ENCODE peak calls at places on chromosome 2, in six cellular contexts. J is stomach, Z is HCT116, A is sigmoid colon, S is GM12892, N is transverse colon. E is an unnamed sample.

GRCh38 chr2:28117104-28117596 is 226.6 kb downstream of the BABAM2 start:
- DNase-seq in J (no peak), Z (no peak), A (no peak), S (no peak), N (no peak), E (no peak)

GRCh38 chr2:39381653-39382052 is 55.4 kb downstream of the MAP4K3 start:
- DNase-seq in J (no peak), Z (no peak), A (no peak), S (no peak), N (no peak), E (no peak)

GRCh38 chr2:46461716-46462171 is 17.6 kb upstream of the TMEM247 start:
- DNase-seq in J (no peak), Z (no peak), A (no peak), S (no peak), N (no peak), E (no peak)

GRCh38 chr2:123200035-123200434 is 825.1 kb upstream of the CNTNAP5 start:
- DNase-seq in J (no peak), Z (no peak), A (no peak), S (no peak), N (no peak), E (no peak)

GRCh38 chr2:120908314-120908975 is 172.8 kb downstream of the GLI2 start:
- DNase-seq in J (no peak), Z (no peak), A (no peak), S (no peak), N (no peak), E (no peak)

GRCh38 chr2:2655451-2655850 is 324.4 kb upstream of the MYT1L start:
- DNase-seq in J (no peak), Z (no peak), A (peak; percentile 11), S (no peak), N (no peak), E (no peak)

GRCh38 chr2:7703048-7703447 is 785.8 kb downstream of the RNF144A start:
- DNase-seq in J (no peak), Z (no peak), A (no peak), S (no peak), N (no peak), E (no peak)

GRCh38 chr2:173161516-173161915 is 85.9 kb downstream of the MAP3K20 start:
- DNase-seq in J (no peak), Z (no peak), A (no peak), S (no peak), N (no peak), E (no peak)

GRCh38 chr2:45867800-45868199 is 216.3 kb downstream of the PRKCE start:
- DNase-seq in J (no peak), Z (no peak), A (no peak), S (no peak), N (no peak), E (no peak)

GRCh38 chr2:64854773-64855237 is 134.4 kb upstream of the SLC1A4 start:
- DNase-seq in J (no peak), Z (no peak), A (peak; percentile 83), S (no peak), N (no peak), E (no peak)

GRCh38 chr2:233342301-233342700 is 12.0 kb upstream of the DGKD start:
- DNase-seq in J (no peak), Z (no peak), A (no peak), S (no peak), N (no peak), E (no peak)

GRCh38 chr2:148501545-148501944 is 143.0 kb upstream of the EPC2 start:
- DNase-seq in J (no peak), Z (no peak), A (no peak), S (no peak), N (no peak), E (no peak)

GRCh38 chr2:127035212-127035611 is 71.7 kb downstream of the BIN1 start:
- DNase-seq in J (no peak), Z (no peak), A (peak; percentile 20), S (no peak), N (no peak), E (no peak)

GRCh38 chr2:230910546-230911135 is 14.4 kb downstream of the GPR55 start:
- DNase-seq in J (no peak), Z (no peak), A (peak; percentile 42), S (no peak), N (peak; percentile 4), E (peak; percentile 47)

GRCh38 chr2:135248611-135249010 is 196.5 kb downstream of the RAB3GAP1 start:
- DNase-seq in J (no peak), Z (no peak), A (no peak), S (no peak), N (no peak), E (no peak)

GRCh38 chr2:157476915-157477709 is 33.2 kb upstream of the CYTIP start:
- DNase-seq in J (no peak), Z (no peak), A (no peak), S (no peak), N (no peak), E (no peak)

GRCh38 chr2:56132138-56132537 is 51.7 kb upstream of the CCDC85A start:
- DNase-seq in J (no peak), Z (peak; percentile 40), A (no peak), S (no peak), N (no peak), E (no peak)

GRCh38 chr2:102166189-102166845 is 20.5 kb upstream of the IL1RL2 start:
- DNase-seq in J (no peak), Z (no peak), A (peak; percentile 77), S (no peak), N (peak; percentile 27), E (no peak)

GRCh38 chr2:201628545-201628944 is 14.8 kb downstream of the TMEM237 start:
- DNase-seq in J (no peak), Z (no peak), A (no peak), S (no peak), N (no peak), E (no peak)

GRCh38 chr2:186135697-186136096 is 350.4 kb upstream of the ZC3H15 start:
- DNase-seq in J (no peak), Z (no peak), A (no peak), S (no peak), N (no peak), E (no peak)

GRCh38 chr2:8312221-8312620 is 369.6 kb upstream of the ID2 start:
- DNase-seq in J (no peak), Z (no peak), A (no peak), S (no peak), N (no peak), E (no peak)

GRCh38 chr2:162233197-162233596 is 10.0 kb downstream of the FAP start:
- DNase-seq in J (no peak), Z (no peak), A (no peak), S (no peak), N (no peak), E (no peak)

GRCh38 chr2:112474844-112475486 is 7.0 kb upstream of the TTL start:
- DNase-seq in J (no peak), Z (no peak), A (no peak), S (no peak), N (no peak), E (no peak)

GRCh38 chr2:38528008-38528442 is 74.7 kb downstream of the HNRNPLL start:
- DNase-seq in J (no peak), Z (no peak), A (no peak), S (peak; percentile 30), N (no peak), E (peak; percentile 76)

GRCh38 chr2:226999676-227000075 is 163.8 kb downstream of the RHBDD1 start:
- DNase-seq in J (no peak), Z (no peak), A (no peak), S (no peak), N (no peak), E (no peak)

GRCh38 chr2:46683541-46683940 is 204.2 kb downstream of the TMEM247 start:
- DNase-seq in J (no peak), Z (no peak), A (no peak), S (no peak), N (no peak), E (no peak)

GRCh38 chr2:109719871-109720270 is 74.2 kb upstream of the RGPD5 start:
- DNase-seq in J (peak; percentile 19), Z (no peak), A (no peak), S (no peak), N (no peak), E (no peak)

GRCh38 chr2:175844169-175844568 is 157.9 kb downstream of the LNPK start:
- DNase-seq in J (no peak), Z (peak; percentile 8), A (no peak), S (no peak), N (no peak), E (no peak)

GRCh38 chr2:237744613-237745249 is 53.8 kb upstream of the RBM44 start:
- DNase-seq in J (peak; percentile 83), Z (peak; percentile 23), A (peak; percentile 88), S (peak; percentile 69), N (peak; percentile 82), E (peak; percentile 94)
- TF ChIP-seq POLR2A in J (no peak), Z (no peak), A (no peak), S (no peak), N (no peak), E (no peak)

GRCh38 chr2:218996937-218997336 is 3.7 kb upstream of the CRYBA2 start:
- DNase-seq in J (peak; percentile 57), Z (no peak), A (no peak), S (no peak), N (no peak), E (no peak)

GRCh38 chr2:218997730-218998129 is 4.5 kb upstream of the CRYBA2 start:
- DNase-seq in J (no peak), Z (no peak), A (no peak), S (no peak), N (no peak), E (no peak)

GRCh38 chr2:218998414-218999002 is 5.3 kb upstream of the CRYBA2 start:
- DNase-seq in J (no peak), Z (no peak), A (no peak), S (no peak), N (no peak), E (no peak)

GRCh38 chr2:218995561-218995960 is 2.3 kb upstream of the CRYBA2 start:
- DNase-seq in J (no peak), Z (no peak), A (no peak), S (no peak), N (no peak), E (no peak)

DNA sequence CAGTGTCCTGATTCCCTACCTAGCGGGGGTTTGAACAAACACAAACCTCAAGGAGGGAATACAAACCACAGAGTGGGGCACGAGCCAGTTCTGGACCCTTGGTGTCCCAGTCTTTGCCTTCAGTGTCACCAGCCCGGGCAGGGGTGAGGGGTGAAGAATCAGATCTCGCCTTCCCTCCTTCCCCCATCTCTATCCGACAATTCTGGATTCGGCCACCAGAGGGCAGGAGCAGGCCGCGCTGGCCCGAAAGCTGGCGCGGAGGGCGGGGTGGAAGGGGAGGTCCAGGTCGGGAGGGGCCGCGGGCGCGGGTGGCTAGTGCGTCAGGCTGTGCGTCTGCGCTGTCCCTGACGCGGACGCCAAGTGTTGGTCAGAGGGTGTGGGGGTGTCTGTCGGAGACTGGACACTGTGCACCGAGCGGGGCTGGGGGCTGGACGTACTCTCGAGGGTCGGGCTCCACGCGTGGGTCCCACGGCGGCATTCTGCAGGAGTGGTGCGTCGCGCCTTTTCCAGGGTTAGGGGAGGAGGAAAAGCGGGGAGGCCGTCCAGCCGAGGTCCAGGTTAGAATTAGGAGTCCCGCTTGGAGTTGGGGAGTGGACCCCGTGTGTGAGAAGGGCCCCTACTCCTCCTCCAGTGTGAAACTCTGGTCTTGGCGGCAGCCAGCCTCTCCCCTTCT is 2.9 kb upstream of the CRYBA2 start:
- DNase-seq in J (peak; percentile 95), Z (peak; percentile 67), A (peak; percentile 94), S (peak; percentile 87), N (peak; percentile 93), E (peak; percentile 90)
- TF ChIP-seq POLR2AphosphoS5 in J (peak; percentile 77), Z (peak; percentile 78), A (peak; percentile 19), S (no peak), N (peak; percentile 69), E (peak; percentile 58)

GRCh38 chr2:143698350-143698749 is 569.1 kb downstream of the ARHGAP15 start:
- DNase-seq in J (no peak), Z (no peak), A (no peak), S (no peak), N (no peak), E (no peak)
- TF ChIP-seq POLR2A in J (no peak), Z (no peak), A (no peak), S (no peak), N (no peak), E (no peak)

GRCh38 chr2:160087854-160088745 is 25.7 kb upstream of the PLA2R1 start:
- DNase-seq in J (no peak), Z (no peak), A (no peak), S (no peak), N (no peak), E (no peak)
- TF ChIP-seq POLR2AphosphoS5 in J (no peak), Z (no peak), A (no peak), S (no peak), N (no peak), E (no peak)

E was measured in spleen.